ENCODE peak calls at places on chromosomes 5 and 9, in five cellular contexts. I, A, R, Q and F are unnamed samples. For H3K9me3, the result is how much of the 10 kb centered on the place peaks cover.

GRCh38 chr5:43063731-43064171 is 23.6 kb upstream of the ANXA2R start:
- DNase-seq in I (peak), A (no peak), R (no peak), Q (no peak), F (peak)

GRCh38 chr5:101520417-101520816 is 617.3 kb upstream of the ST8SIA4 start:
- DNase-seq in I (no peak), A (no peak), R (no peak), Q (no peak), F (no peak)

GRCh38 chr5:157354825-157355224 is 88.9 kb downstream of the CYFIP2 start:
- DNase-seq in I (peak), A (no peak), R (no peak), Q (no peak), F (no peak)

GRCh38 chr5:161299053-161299452 is 247.5 kb downstream of the GABRB2 start:
- DNase-seq in I (no peak), A (no peak), R (no peak), Q (no peak), F (no peak)

GRCh38 chr5:96144289-96144688 is 182.6 kb upstream of the ELL2 start:
- DNase-seq in I (peak), A (no peak), R (no peak), Q (no peak), F (no peak)

GRCh38 chr9:125374443-125375309 is 113.0 kb downstream of the GAPVD1 start:
- DNase-seq in I (peak), A (peak), R (peak), Q (peak), F (peak)

GRCh38 chr5:82174128-82174918 is 103.8 kb downstream of the RPS23 start:
- DNase-seq in I (peak), A (peak), R (peak), Q (peak), F (peak)

GRCh38 chr9:111969061-111969460 is 72.4 kb downstream of the UGCG start:
- DNase-seq in I (no peak), A (no peak), R (no peak), Q (no peak), F (no peak)

GRCh38 chr5:4758550-4758949 is 381.6 kb upstream of the ADAMTS16 start:
- DNase-seq in I (no peak), A (no peak), R (no peak), Q (no peak), F (no peak)

GRCh38 chr9:38507587-38507986 is 83.3 kb upstream of the IGFBPL1 start:
- DNase-seq in I (no peak), A (no peak), R (no peak), Q (no peak), F (no peak)

GRCh38 chr9:111148390-111148993 is 110.2 kb upstream of the LPAR1 start:
- DNase-seq in I (no peak), A (no peak), R (no peak), Q (no peak), F (no peak)

GRCh38 chr9:129776566-129776937 is 23.7 kb upstream of the PTGES start:
- DNase-seq in I (no peak), A (peak), R (no peak), Q (peak), F (no peak)

GRCh38 chr5:115378754-115379153 is 82.3 kb upstream of the CCDC112 start:
- DNase-seq in I (no peak), A (no peak), R (no peak), Q (no peak), F (no peak)

GRCh38 chr5:135376961-135377621 is 21.9 kb downstream of the MACROH2A1 start:
- DNase-seq in I (no peak), A (no peak), R (no peak), Q (no peak), F (no peak)

GRCh38 chr9:34545497-34545896 is 22.7 kb upstream of the ENHO start:
- DNase-seq in I (no peak), A (no peak), R (no peak), Q (no peak), F (no peak)

GRCh38 chr5:121691478-121691877 is 160.2 kb upstream of the FTMT start:
- DNase-seq in I (no peak), A (no peak), R (no peak), Q (no peak), F (no peak)

GRCh38 chr5:135154197-135154596 is 120.2 kb upstream of the PITX1 start:
- DNase-seq in I (no peak), A (no peak), R (no peak), Q (no peak), F (peak)

GRCh38 chr9:5389109-5389732 is 48.5 kb downstream of the PLGRKT start:
- DNase-seq in I (no peak), A (no peak), R (no peak), Q (no peak), F (no peak)

GRCh38 chr5:149641000-149641576 is 59.8 kb downstream of the ARHGEF37 start:
- DNase-seq in I (no peak), A (no peak), R (no peak), Q (no peak), F (no peak)

GRCh38 chr9:133554729-133555128 is 20.2 kb downstream of the ADAMTSL2 start:
- DNase-seq in I (no peak), A (no peak), R (no peak), Q (no peak), F (no peak)

GRCh38 chr5:162638849-162639248 is 571.3 kb downstream of the GABRG2 start:
- DNase-seq in I (no peak), A (no peak), R (no peak), Q (no peak), F (no peak)

GRCh38 chr9:19769213-19769612 is 19.6 kb downstream of the SLC24A2 start:
- DNase-seq in I (no peak), A (no peak), R (no peak), Q (no peak), F (no peak)

GRCh38 chr5:111699976-111700375 is 57.0 kb downstream of the NREP start:
- DNase-seq in I (no peak), A (no peak), R (no peak), Q (no peak), F (no peak)

GRCh38 chr9:30349526-30350513 is 2034.6 kb upstream of the ACO1 start:
- DNase-seq in I (no peak), A (no peak), R (no peak), Q (no peak), F (no peak)

GRCh38 chr5:167802755-167803431 is 488.6 kb upstream of the WWC1 start:
- DNase-seq in I (no peak), A (no peak), R (no peak), Q (no peak), F (no peak)

GRCh38 chr5:124828731-124829130 is 82.3 kb upstream of the ZNF608 start:
- DNase-seq in I (no peak), A (no peak), R (no peak), Q (no peak), F (no peak)

GRCh38 chr5:61659221-61659696 is 327.2 kb downstream of the ZSWIM6 start:
- DNase-seq in I (peak), A (peak), R (no peak), Q (no peak), F (no peak)

GRCh38 chr9:5900622-5901021 is 9.9 kb downstream of the MLANA start:
- DNase-seq in I (no peak), A (no peak), R (no peak), Q (no peak), F (no peak)

GRCh38 chr9:125544988-125545651 is 161.9 kb downstream of the MAPKAP1 start:
- DNase-seq in I (no peak), A (no peak), R (no peak), Q (no peak), F (peak)

GRCh38 chr9:104866186-104866585 is 61.8 kb downstream of the ABCA1 start:
- DNase-seq in I (no peak), A (no peak), R (no peak), Q (no peak), F (no peak)

GRCh38 chr9:113602126-113603119 is 138.9 kb downstream of the RGS3 start:
- DNase-seq in I (peak), A (peak), R (peak), Q (peak), F (peak)

GRCh38 chr9:92850898-92851297 is 26.9 kb downstream of the ZNF484 start:
- DNase-seq in I (no peak), A (no peak), R (no peak), Q (no peak), F (no peak)

DNA sequence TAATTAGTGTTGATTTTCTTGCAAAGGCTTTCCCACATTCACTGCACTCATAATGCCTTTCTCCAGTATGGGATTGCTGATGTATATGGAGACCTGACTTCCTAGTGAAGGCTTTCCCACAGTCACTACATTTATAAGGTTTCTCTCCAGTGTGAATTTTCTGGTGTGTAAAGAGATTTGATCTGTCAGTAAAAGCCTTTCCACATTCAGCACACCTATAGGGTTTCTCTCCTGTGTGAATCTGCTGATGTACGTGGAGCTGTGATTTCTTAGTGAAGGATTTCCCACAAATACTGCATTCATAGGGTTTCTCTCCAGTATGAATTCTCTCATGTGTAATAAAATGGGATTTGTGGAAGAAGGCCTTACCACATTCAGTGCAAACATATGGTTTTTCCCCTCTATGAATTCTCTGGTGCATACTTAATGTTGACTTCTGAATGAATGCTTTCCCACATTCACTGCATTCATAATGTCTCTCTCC is 31.1 kb downstream of the ZNF484 start:
- DNase-seq in I (no peak), A (no peak), R (no peak), Q (no peak), F (no peak)
- H3K9me3 ChIP-seq in I (under half), A (half or more), R (half or more), Q (under half), F (under half)

GRCh38 chr5:2865856-2866546 is 114.5 kb upstream of the IRX2 start:
- DNase-seq in I (no peak), A (no peak), R (no peak), Q (no peak), F (no peak)
- H3K9me3 ChIP-seq in I (under half), A (under half), R (under half), Q (under half), F (under half)

DNA sequence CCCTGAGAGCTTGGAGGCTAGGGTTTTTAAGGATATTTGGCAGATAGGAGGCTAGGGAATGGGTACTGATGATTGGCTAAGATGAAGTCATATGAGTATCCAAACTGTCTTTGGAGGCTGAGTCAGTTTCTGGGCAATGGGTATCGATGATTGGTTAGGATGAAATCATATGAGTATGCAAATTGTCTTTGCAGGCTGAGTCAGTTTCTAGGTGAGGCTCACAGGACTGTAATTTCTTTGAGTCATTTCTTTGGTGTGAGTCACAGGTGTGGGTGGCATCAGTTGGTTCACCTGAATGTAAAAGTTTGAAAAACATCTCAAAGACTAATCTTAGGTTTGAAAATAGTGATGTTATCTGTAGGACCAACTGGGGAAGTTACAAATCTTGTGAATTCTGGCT is 1068.0 kb downstream of the NR2F1-AS1 start:
- DNase-seq in I (no peak), A (no peak), R (no peak), Q (no peak), F (no peak)
- H3K9me3 ChIP-seq in I (under half), A (under half), R (under half), Q (under half), F (under half)

GRCh38 chr5:2900360-2900759 is 148.9 kb upstream of the IRX2 start:
- DNase-seq in I (no peak), A (no peak), R (no peak), Q (no peak), F (no peak)

GRCh38 chr5:2901511-2901910 is 150.0 kb upstream of the IRX2 start:
- DNase-seq in I (no peak), A (no peak), R (no peak), Q (no peak), F (no peak)

GRCh38 chr5:2902186-2902585 is 150.7 kb upstream of the IRX2 start:
- DNase-seq in I (peak), A (no peak), R (no peak), Q (no peak), F (no peak)

GRCh38 chr5:2902742-2903297 is 151.3 kb upstream of the IRX2 start:
- DNase-seq in I (peak), A (no peak), R (no peak), Q (no peak), F (no peak)

DNA sequence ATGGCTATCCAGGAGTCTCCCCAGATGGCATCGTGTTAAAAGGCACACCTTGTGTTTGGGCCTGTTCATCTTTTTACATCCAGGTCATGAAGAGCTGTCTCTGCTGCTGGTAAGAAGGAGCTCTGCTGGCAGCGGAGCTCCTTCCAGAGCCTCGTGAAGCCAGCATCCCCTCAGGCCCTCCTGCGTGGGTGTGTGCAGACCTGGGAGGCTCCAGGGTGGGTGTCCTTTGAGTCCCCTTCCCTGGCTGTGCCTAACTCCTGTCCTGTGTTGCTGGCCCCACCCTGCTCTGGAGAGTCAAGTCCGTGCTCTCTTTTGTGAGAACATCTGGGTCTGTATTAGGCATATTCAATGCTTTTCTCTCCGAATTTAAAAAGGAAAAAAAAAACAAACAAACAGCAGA is 149.6 kb upstream of the IRX2 start:
- DNase-seq in I (no peak), A (no peak), R (no peak), Q (no peak), F (no peak)
- H3K9me3 ChIP-seq in I (under half), A (under half), R (under half), Q (under half), F (under half)

DNA sequence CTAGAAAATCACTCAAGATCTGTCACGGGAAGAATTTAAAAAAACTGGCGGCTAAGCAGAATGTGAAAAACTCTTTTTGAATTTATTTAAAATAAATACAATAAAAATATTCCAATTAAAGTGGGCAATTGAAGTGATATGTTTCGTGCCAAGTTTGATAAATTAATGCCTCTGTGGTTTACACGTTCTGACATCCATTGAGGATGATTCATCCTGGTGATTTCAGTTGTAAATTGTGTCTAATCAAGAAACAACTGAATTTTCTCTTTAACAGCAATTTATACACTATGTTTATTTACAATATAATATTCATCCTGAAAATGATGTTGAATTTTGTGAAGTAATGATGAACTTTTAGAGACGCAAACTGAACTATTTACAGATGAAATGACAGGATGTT is 21.0 kb upstream of the OSMR start:
- DNase-seq in I (no peak), A (no peak), R (no peak), Q (no peak), F (no peak)
- H3K9me3 ChIP-seq in I (under half), A (under half), R (under half), Q (under half), F (under half)

GRCh38 chr5:178326054-178326715 is 93.6 kb upstream of the PHYKPL start:
- DNase-seq in I (no peak), A (peak), R (no peak), Q (no peak), F (no peak)
- H3K9me3 ChIP-seq in I (under half), A (under half), R (under half), Q (under half), F (under half)

GRCh38 chr5:159725475-159725874 is 190.8 kb upstream of the ADRA1B start:
- DNase-seq in I (no peak), A (no peak), R (no peak), Q (no peak), F (no peak)

GRCh38 chr5:159727167-159727566 is 189.1 kb upstream of the ADRA1B start:
- DNase-seq in I (peak), A (no peak), R (no peak), Q (no peak), F (no peak)

DNA sequence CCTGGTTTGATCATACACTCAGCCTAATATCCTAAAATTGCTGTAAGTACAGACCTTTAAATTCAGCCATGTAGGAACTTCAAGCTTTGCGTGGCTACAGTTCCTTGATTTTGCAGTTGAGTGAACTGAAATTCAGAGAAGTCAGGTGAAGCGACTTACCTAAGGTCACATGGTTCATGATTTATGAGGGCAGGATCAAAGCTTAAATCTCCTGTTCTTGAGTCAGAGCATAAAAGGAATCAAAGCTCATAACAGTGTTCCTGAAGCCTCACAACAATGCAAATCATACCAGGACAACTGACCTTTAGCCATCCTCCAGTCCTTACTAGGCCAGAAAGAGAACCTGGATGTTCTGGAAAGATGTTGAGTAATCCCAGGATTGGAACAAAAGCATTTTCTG is 192.0 kb upstream of the ADRA1B start:
- DNase-seq in I (no peak), A (no peak), R (no peak), Q (no peak), F (no peak)
- H3K9me3 ChIP-seq in I (under half), A (under half), R (under half), Q (under half), F (under half)